ENCODE peak calls at places on chromosome 6, in ten cellular contexts. Y is RWPE2; B is C1 segment of cervical spinal cord; T is activated CD8-positive, alpha-beta memory T cell treated with anti-CD3 and anti-CD28 coated beads for 24 hours; F is NCI-H1105; J is hepatocyte; R is choroid plexus epithelial cell; W is ACHN; H is stimulated activated CD8-positive, alpha-beta memory T cell treated with anti-CD3 and anti-CD28 coated beads, Interleukin-15, amount 100 ng/mL, for 4 hours; E is uterus. A is an unnamed sample.

GRCh38 chr6:15499125-15499524 is 163.7 kb downstream of the DTNBP1 start:
- DNase-seq in E (no peak), F (no peak), H (no peak), B (no peak), Y (no peak), J (no peak), R (no peak), T (no peak), W (no peak), A (no peak)

GRCh38 chr6:90938116-90938515 is 351.2 kb upstream of the MAP3K7 start:
- DNase-seq in Y (no peak), J (no peak), B (no peak), H (no peak), T (no peak), R (no peak), F (no peak), E (no peak), W (no peak), A (no peak)

GRCh38 chr6:36975231-36976004 is 10.6 kb downstream of the MTCH1 start:
- DNase-seq in H (no peak), E (no peak), Y (no peak), F (no peak), J (no peak), B (no peak), T (no peak), W (no peak), R (no peak), A (no peak)

GRCh38 chr6:51350308-51350904 is 531.7 kb downstream of the TFAP2B start:
- DNase-seq in F (no peak), B (no peak), T (no peak), Y (no peak), W (peak), E (no peak), H (no peak), J (peak), R (peak), A (no peak)

GRCh38 chr6:44264154-44265002 is 973 bp downstream of the NFKBIE start:
- DNase-seq in H (no peak), R (no peak), T (peak), F (no peak), B (no peak), W (no peak), E (no peak), Y (no peak), J (no peak), A (no peak)

GRCh38 chr6:90537027-90537426 is 49.8 kb downstream of the MAP3K7 start:
- DNase-seq in F (no peak), W (no peak), T (no peak), R (peak), E (no peak), H (no peak), B (no peak), Y (no peak), J (no peak), A (no peak)

GRCh38 chr6:135568366-135568765 is 70.8 kb upstream of the AHI1 start:
- DNase-seq in H (peak), R (peak), E (no peak), F (no peak), B (no peak), T (no peak), J (peak), W (no peak), Y (no peak), A (peak)

GRCh38 chr6:38773338-38773737 is 58.2 kb downstream of the DNAH8 start:
- DNase-seq in W (peak), F (no peak), R (no peak), E (no peak), Y (no peak), B (no peak), T (no peak), J (peak), H (no peak), A (no peak)

GRCh38 chr6:84908304-84908904 is 144.0 kb upstream of the TBX18 start:
- DNase-seq in H (no peak), F (no peak), J (no peak), B (no peak), W (no peak), E (no peak), R (peak), T (no peak), Y (no peak), A (no peak)

GRCh38 chr6:18388942-18389341 is 1.8 kb downstream of the RNF144B start:
- DNase-seq in J (no peak), F (no peak), T (no peak), W (peak), E (no peak), Y (no peak), B (no peak), H (no peak), R (peak), A (peak)

GRCh38 chr6:118325220-118325860 is 222.8 kb upstream of the PLN start:
- DNase-seq in J (no peak), B (no peak), F (no peak), E (peak), T (no peak), H (no peak), W (no peak), R (no peak), Y (no peak), A (no peak)

GRCh38 chr6:53910834-53911233 is 116.0 kb downstream of the LRRC1 start:
- DNase-seq in R (no peak), F (no peak), J (no peak), H (no peak), W (no peak), Y (no peak), T (no peak), B (peak), E (no peak), A (no peak)

GRCh38 chr6:112188906-112189305 is 65.5 kb downstream of the LAMA4 start:
- DNase-seq in T (no peak), F (no peak), J (no peak), E (peak), H (no peak), R (peak), B (no peak), W (no peak), Y (no peak), A (no peak)

GRCh38 chr6:112037783-112038216 is 16.1 kb upstream of the CCN6 start:
- DNase-seq in F (no peak), Y (no peak), H (no peak), B (peak), W (peak), T (no peak), J (peak), E (peak), R (peak), A (no peak)